ENCODE peak calls at places on chromosomes 2 and 18, in eight cellular contexts. One of them, this sample, is unnamed. For H3K36me3, the result is how much of the 10 kb centered on the place peaks cover.

GRCh38 chr18:30405038-30405437 is 637.5 kb downstream of the DSC3 start:
- DNase-seq in bronchial epithelial cell: no peak
- DNase-seq in HCT116: no peak
- DNase-seq in IMR-90: no peak
- DNase-seq in neural progenitor cell: no peak
- DNase-seq in brain microvascular endothelial cell: no peak
- DNase-seq in cardiac muscle cell: no peak
- DNase-seq in Panc1: no peak
- DNase-seq in this sample: no peak

GRCh38 chr2:230879891-230880290 is 15.1 kb downstream of the ITM2C start:
- DNase-seq in bronchial epithelial cell: no peak
- DNase-seq in HCT116: no peak
- DNase-seq in brain microvascular endothelial cell: no peak
- DNase-seq in Panc1: no peak
- DNase-seq in cardiac muscle cell: no peak
- DNase-seq in neural progenitor cell: no peak
- DNase-seq in IMR-90: no peak
- DNase-seq in this sample: no peak

GRCh38 chr2:190379249-190379964 is 28.7 kb upstream of the MFSD6 start:
- DNase-seq in brain microvascular endothelial cell: peak
- DNase-seq in Panc1: no peak
- DNase-seq in neural progenitor cell: no peak
- DNase-seq in bronchial epithelial cell: peak
- DNase-seq in IMR-90: peak
- DNase-seq in HCT116: no peak
- DNase-seq in cardiac muscle cell: peak
- DNase-seq in this sample: no peak

GRCh38 chr18:54950221-54950620 is 9.0 kb downstream of the CCDC68 start:
- DNase-seq in HCT116: peak
- DNase-seq in bronchial epithelial cell: peak
- DNase-seq in Panc1: no peak
- DNase-seq in IMR-90: no peak
- DNase-seq in brain microvascular endothelial cell: no peak
- DNase-seq in neural progenitor cell: no peak
- DNase-seq in cardiac muscle cell: no peak
- DNase-seq in this sample: no peak

GRCh38 chr18:79542876-79543750 is 136.5 kb upstream of the CTDP1 start:
- DNase-seq in HCT116: no peak
- DNase-seq in Panc1: no peak
- DNase-seq in neural progenitor cell: no peak
- DNase-seq in bronchial epithelial cell: no peak
- DNase-seq in IMR-90: no peak
- DNase-seq in brain microvascular endothelial cell: no peak
- DNase-seq in cardiac muscle cell: no peak
- DNase-seq in this sample: no peak

GRCh38 chr2:197556456-197556855 is 40.6 kb downstream of the MOB4 start:
- DNase-seq in IMR-90: peak
- DNase-seq in HCT116: no peak
- DNase-seq in neural progenitor cell: no peak
- DNase-seq in brain microvascular endothelial cell: no peak
- DNase-seq in Panc1: no peak
- DNase-seq in cardiac muscle cell: peak
- DNase-seq in bronchial epithelial cell: no peak
- DNase-seq in this sample: no peak

GRCh38 chr18:76528477-76529432 is 33.7 kb upstream of the ZNF516 start:
- DNase-seq in neural progenitor cell: peak
- DNase-seq in brain microvascular endothelial cell: peak
- DNase-seq in Panc1: no peak
- DNase-seq in HCT116: no peak
- DNase-seq in IMR-90: peak
- DNase-seq in cardiac muscle cell: peak
- DNase-seq in bronchial epithelial cell: peak
- DNase-seq in this sample: no peak

GRCh38 chr18:48036641-48037421 is 106.4 kb upstream of the SMAD2 start:
- DNase-seq in IMR-90: no peak
- DNase-seq in neural progenitor cell: no peak
- DNase-seq in brain microvascular endothelial cell: no peak
- DNase-seq in HCT116: no peak
- DNase-seq in Panc1: no peak
- DNase-seq in bronchial epithelial cell: no peak
- DNase-seq in cardiac muscle cell: peak
- DNase-seq in this sample: no peak

GRCh38 chr2:109351164-109351756 is 222.3 kb downstream of the SH3RF3 start:
- DNase-seq in IMR-90: peak
- DNase-seq in brain microvascular endothelial cell: no peak
- DNase-seq in Panc1: no peak
- DNase-seq in neural progenitor cell: no peak
- DNase-seq in bronchial epithelial cell: peak
- DNase-seq in cardiac muscle cell: peak
- DNase-seq in HCT116: no peak
- DNase-seq in this sample: peak

GRCh38 chr2:52391576-52391975 is 1359.6 kb upstream of the NRXN1 start:
- DNase-seq in IMR-90: peak
- DNase-seq in bronchial epithelial cell: no peak
- DNase-seq in neural progenitor cell: no peak
- DNase-seq in Panc1: no peak
- DNase-seq in cardiac muscle cell: no peak
- DNase-seq in brain microvascular endothelial cell: no peak
- DNase-seq in HCT116: no peak
- DNase-seq in this sample: no peak

GRCh38 chr2:196295005-196295404 is 123.6 kb upstream of the STK17B start:
- DNase-seq in bronchial epithelial cell: no peak
- DNase-seq in Panc1: no peak
- DNase-seq in brain microvascular endothelial cell: no peak
- DNase-seq in neural progenitor cell: no peak
- DNase-seq in IMR-90: no peak
- DNase-seq in cardiac muscle cell: no peak
- DNase-seq in HCT116: no peak
- DNase-seq in this sample: no peak

GRCh38 chr2:24971300-24971549 is 530 bp downstream of the DNAJC27 start:
- DNase-seq in Panc1: no peak
- DNase-seq in IMR-90: no peak
- DNase-seq in cardiac muscle cell: no peak
- DNase-seq in HCT116: no peak
- DNase-seq in bronchial epithelial cell: peak
- DNase-seq in neural progenitor cell: no peak
- DNase-seq in brain microvascular endothelial cell: no peak
- DNase-seq in this sample: no peak

GRCh38 chr2:233663911-233664310 is 7.8 kb upstream of the UGT1A9 start:
- DNase-seq in HCT116: no peak
- DNase-seq in IMR-90: no peak
- DNase-seq in cardiac muscle cell: no peak
- DNase-seq in neural progenitor cell: no peak
- DNase-seq in bronchial epithelial cell: no peak
- DNase-seq in brain microvascular endothelial cell: peak
- DNase-seq in Panc1: no peak
- DNase-seq in this sample: no peak

GRCh38 chr2:223635080-223635479 is 32.9 kb upstream of the SCG2 start:
- DNase-seq in cardiac muscle cell: peak
- DNase-seq in bronchial epithelial cell: peak
- DNase-seq in IMR-90: peak
- DNase-seq in Panc1: no peak
- DNase-seq in neural progenitor cell: no peak
- DNase-seq in HCT116: no peak
- DNase-seq in brain microvascular endothelial cell: no peak
- DNase-seq in this sample: no peak

DNA sequence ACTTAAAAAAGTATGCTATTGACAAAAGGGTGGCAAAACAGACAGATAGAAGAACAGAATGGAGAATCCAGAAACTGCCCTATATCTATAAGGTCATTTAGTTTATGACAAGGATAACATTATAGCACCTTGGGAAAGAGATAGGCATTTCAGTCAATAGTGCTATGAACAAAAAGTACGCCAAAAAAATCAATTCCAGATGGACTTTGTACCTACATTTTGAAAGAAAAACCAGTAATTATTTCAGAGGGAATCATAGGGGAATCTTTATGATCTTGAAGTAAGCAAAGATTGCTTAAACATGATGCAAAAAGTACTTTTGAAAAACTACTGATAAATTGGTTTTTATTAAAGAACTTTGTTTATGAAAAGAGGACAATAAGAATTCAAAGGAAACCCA is 59.9 kb upstream of the SETBP1 start:
- DNase-seq in HCT116: no peak
- DNase-seq in brain microvascular endothelial cell: no peak
- DNase-seq in IMR-90: no peak
- DNase-seq in cardiac muscle cell: no peak
- DNase-seq in Panc1: no peak
- DNase-seq in bronchial epithelial cell: no peak
- DNase-seq in neural progenitor cell: no peak
- DNase-seq in this sample: no peak
- H3K36me3 ChIP-seq in HCT116: under half
- H3K36me3 ChIP-seq in brain microvascular endothelial cell: under half
- H3K36me3 ChIP-seq in IMR-90: under half
- H3K36me3 ChIP-seq in cardiac muscle cell: under half
- H3K36me3 ChIP-seq in Panc1: under half
- H3K36me3 ChIP-seq in bronchial epithelial cell: under half
- H3K36me3 ChIP-seq in neural progenitor cell: under half
- H3K36me3 ChIP-seq in this sample: under half

GRCh38 chr2:105361132-105361889 is 24.0 kb downstream of the C2orf49 start:
- DNase-seq in IMR-90: no peak
- DNase-seq in Panc1: no peak
- DNase-seq in neural progenitor cell: no peak
- DNase-seq in HCT116: no peak
- DNase-seq in brain microvascular endothelial cell: no peak
- DNase-seq in bronchial epithelial cell: no peak
- DNase-seq in cardiac muscle cell: no peak
- DNase-seq in this sample: no peak

GRCh38 chr2:105358593-105358992 is 21.3 kb downstream of the C2orf49 start:
- DNase-seq in Panc1: no peak
- DNase-seq in bronchial epithelial cell: no peak
- DNase-seq in brain microvascular endothelial cell: no peak
- DNase-seq in IMR-90: no peak
- DNase-seq in HCT116: no peak
- DNase-seq in neural progenitor cell: no peak
- DNase-seq in cardiac muscle cell: peak
- DNase-seq in this sample: no peak

GRCh38 chr2:105357122-105357521 is 19.8 kb downstream of the C2orf49 start:
- DNase-seq in cardiac muscle cell: no peak
- DNase-seq in neural progenitor cell: no peak
- DNase-seq in bronchial epithelial cell: no peak
- DNase-seq in HCT116: no peak
- DNase-seq in IMR-90: no peak
- DNase-seq in Panc1: no peak
- DNase-seq in brain microvascular endothelial cell: no peak
- DNase-seq in this sample: no peak
- H3K36me3 ChIP-seq in cardiac muscle cell: under half
- H3K36me3 ChIP-seq in neural progenitor cell: under half
- H3K36me3 ChIP-seq in bronchial epithelial cell: under half
- H3K36me3 ChIP-seq in HCT116: under half
- H3K36me3 ChIP-seq in IMR-90: under half
- H3K36me3 ChIP-seq in Panc1: under half
- H3K36me3 ChIP-seq in brain microvascular endothelial cell: under half
- H3K36me3 ChIP-seq in this sample: half or more

DNA sequence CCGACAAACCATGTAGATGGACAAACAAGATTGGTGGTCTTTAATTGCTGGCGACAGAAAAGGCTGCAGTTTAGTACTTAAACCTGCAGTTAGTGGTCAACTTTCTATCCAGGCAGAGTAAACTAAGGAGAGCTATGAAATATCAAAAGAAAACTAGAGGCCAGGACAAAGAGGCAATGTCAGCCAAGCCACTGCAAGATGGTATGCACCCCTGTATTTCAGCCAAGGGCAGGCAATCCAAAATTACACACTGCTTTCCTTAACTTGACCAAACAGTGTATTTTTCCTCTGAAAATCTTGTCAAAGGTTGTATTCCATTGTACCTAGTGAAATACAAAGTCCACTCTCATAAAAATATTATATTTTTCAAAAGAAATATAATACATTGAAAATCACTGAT is 9.3 kb downstream of the NIFK start:
- DNase-seq in neural progenitor cell: no peak
- DNase-seq in brain microvascular endothelial cell: no peak
- DNase-seq in bronchial epithelial cell: no peak
- DNase-seq in HCT116: no peak
- DNase-seq in Panc1: no peak
- DNase-seq in cardiac muscle cell: no peak
- DNase-seq in IMR-90: no peak
- DNase-seq in this sample: no peak
- H3K36me3 ChIP-seq in neural progenitor cell: under half
- H3K36me3 ChIP-seq in brain microvascular endothelial cell: under half
- H3K36me3 ChIP-seq in bronchial epithelial cell: under half
- H3K36me3 ChIP-seq in HCT116: under half
- H3K36me3 ChIP-seq in Panc1: under half
- H3K36me3 ChIP-seq in cardiac muscle cell: under half
- H3K36me3 ChIP-seq in IMR-90: under half
- H3K36me3 ChIP-seq in this sample: half or more

GRCh38 chr2:45992021-45992745 is 305.0 kb upstream of the EPAS1 start:
- DNase-seq in bronchial epithelial cell: peak
- DNase-seq in Panc1: no peak
- DNase-seq in neural progenitor cell: no peak
- DNase-seq in IMR-90: peak
- DNase-seq in brain microvascular endothelial cell: peak
- DNase-seq in cardiac muscle cell: peak
- DNase-seq in HCT116: no peak
- DNase-seq in this sample: peak

GRCh38 chr2:45994060-45994459 is 303.1 kb upstream of the EPAS1 start:
- DNase-seq in HCT116: no peak
- DNase-seq in neural progenitor cell: no peak
- DNase-seq in bronchial epithelial cell: no peak
- DNase-seq in IMR-90: no peak
- DNase-seq in brain microvascular endothelial cell: no peak
- DNase-seq in Panc1: no peak
- DNase-seq in cardiac muscle cell: no peak
- DNase-seq in this sample: no peak

GRCh38 chr2:45993476-45993991 is 303.7 kb upstream of the EPAS1 start:
- DNase-seq in cardiac muscle cell: peak
- DNase-seq in HCT116: peak
- DNase-seq in Panc1: peak
- DNase-seq in neural progenitor cell: peak
- DNase-seq in brain microvascular endothelial cell: peak
- DNase-seq in bronchial epithelial cell: peak
- DNase-seq in IMR-90: peak
- DNase-seq in this sample: peak

GRCh38 chr2:45990131-45990530 is 307.1 kb upstream of the EPAS1 start:
- DNase-seq in Panc1: no peak
- DNase-seq in brain microvascular endothelial cell: no peak
- DNase-seq in bronchial epithelial cell: no peak
- DNase-seq in neural progenitor cell: no peak
- DNase-seq in IMR-90: no peak
- DNase-seq in cardiac muscle cell: no peak
- DNase-seq in HCT116: no peak
- DNase-seq in this sample: no peak

DNA sequence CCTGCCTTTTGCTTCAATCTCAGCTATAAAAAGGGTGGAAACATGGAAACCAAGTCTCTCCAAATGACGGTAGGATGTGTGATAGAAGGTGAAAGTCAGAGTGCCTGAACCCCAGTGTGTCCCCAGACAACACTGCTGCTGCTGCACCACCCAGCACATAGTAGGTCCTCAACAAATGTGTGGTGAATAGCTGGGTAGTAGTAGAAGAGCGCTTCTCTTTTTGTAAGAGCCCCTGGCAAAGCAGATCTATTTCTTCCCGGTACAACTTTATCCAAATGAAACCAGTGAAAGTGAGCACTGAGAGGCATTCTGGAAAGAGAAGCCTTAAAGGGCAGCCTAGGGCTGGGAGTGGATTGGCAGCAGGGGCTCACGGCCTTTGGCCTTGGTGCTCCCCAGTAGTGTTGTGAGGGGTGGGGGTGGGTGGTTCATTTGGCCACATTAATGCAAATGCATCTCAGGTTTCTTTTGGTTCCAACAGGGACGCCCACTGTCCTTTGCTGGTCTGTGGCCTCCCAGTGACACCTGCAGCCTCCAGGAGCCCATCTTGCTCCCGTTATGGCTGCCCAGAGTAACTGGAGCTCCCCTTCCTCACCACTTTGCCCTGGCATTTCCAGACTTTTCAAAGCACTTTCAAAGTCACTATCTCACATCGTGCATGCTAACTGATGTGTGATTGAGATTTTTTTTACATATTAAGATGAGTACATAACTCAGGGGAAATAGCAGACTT is 304.3 kb upstream of the EPAS1 start:
- DNase-seq in cardiac muscle cell: no peak
- DNase-seq in neural progenitor cell: no peak
- DNase-seq in Panc1: no peak
- DNase-seq in bronchial epithelial cell: no peak
- DNase-seq in HCT116: no peak
- DNase-seq in brain microvascular endothelial cell: no peak
- DNase-seq in IMR-90: no peak
- DNase-seq in this sample: no peak
- H3K36me3 ChIP-seq in cardiac muscle cell: under half
- H3K36me3 ChIP-seq in neural progenitor cell: under half
- H3K36me3 ChIP-seq in Panc1: under half
- H3K36me3 ChIP-seq in bronchial epithelial cell: under half
- H3K36me3 ChIP-seq in HCT116: under half
- H3K36me3 ChIP-seq in brain microvascular endothelial cell: under half
- H3K36me3 ChIP-seq in IMR-90: under half
- H3K36me3 ChIP-seq in this sample: under half